ENCODE peak calls at places on chromosomes 16 and 17, in five cellular contexts. One of them, this sample, is unnamed.

GRCh38 chr17:17883801-17884200 is 47.0 kb upstream of the SREBF1 start:
- DNase-seq in ovary: no peak
- DNase-seq in transverse colon: no peak
- DNase-seq in K562: no peak
- DNase-seq in prostate gland: no peak
- DNase-seq in this sample: no peak

GRCh38 chr17:14790518-14790917 is 474.6 kb downstream of the PMP22 start:
- DNase-seq in ovary: no peak
- DNase-seq in transverse colon: no peak
- DNase-seq in K562: no peak
- DNase-seq in prostate gland: no peak
- DNase-seq in this sample: no peak

GRCh38 chr16:62363451-62363850 is 327.2 kb upstream of the CDH8 start:
- DNase-seq in ovary: no peak
- DNase-seq in transverse colon: no peak
- DNase-seq in K562: no peak
- DNase-seq in prostate gland: no peak
- DNase-seq in this sample: no peak

GRCh38 chr17:71098071-71098470 is 928.7 kb downstream of the KCNJ2 start:
- DNase-seq in ovary: no peak
- DNase-seq in transverse colon: no peak
- DNase-seq in K562: no peak
- DNase-seq in prostate gland: no peak
- DNase-seq in this sample: no peak

GRCh38 chr17:63435681-63436522 is 10.2 kb downstream of the CYB561 start:
- DNase-seq in ovary: no peak
- DNase-seq in transverse colon: peak
- DNase-seq in K562: peak
- DNase-seq in prostate gland: peak
- DNase-seq in this sample: peak

GRCh38 chr17:6700948-6701307 is 12.2 kb downstream of the SLC13A5 start:
- DNase-seq in ovary: no peak
- DNase-seq in transverse colon: no peak
- DNase-seq in K562: no peak
- DNase-seq in prostate gland: no peak
- DNase-seq in this sample: no peak

GRCh38 chr16:47460301-47460754 is 535 bp downstream of the ITFG1 start:
- DNase-seq in ovary: no peak
- DNase-seq in transverse colon: no peak
- DNase-seq in K562: no peak
- DNase-seq in prostate gland: no peak
- DNase-seq in this sample: peak

GRCh38 chr17:802901-803881 is 21.0 kb downstream of the MRM3 start:
- DNase-seq in ovary: no peak
- DNase-seq in transverse colon: no peak
- DNase-seq in K562: no peak
- DNase-seq in prostate gland: no peak
- DNase-seq in this sample: peak

GRCh38 chr16:20377181-20377580 is 24.7 kb upstream of the UMOD start:
- DNase-seq in ovary: no peak
- DNase-seq in transverse colon: no peak
- DNase-seq in K562: no peak
- DNase-seq in prostate gland: no peak
- DNase-seq in this sample: no peak

GRCh38 chr17:29587591-29587990 is 1.9 kb downstream of the GIT1 start:
- DNase-seq in ovary: no peak
- DNase-seq in transverse colon: no peak
- DNase-seq in K562: no peak
- DNase-seq in prostate gland: no peak
- DNase-seq in this sample: no peak

GRCh38 chr16:67847064-67847861 is at the start of gene CENPT:
- DNase-seq in ovary: no peak
- DNase-seq in transverse colon: peak
- DNase-seq in K562: peak
- DNase-seq in prostate gland: peak
- DNase-seq in this sample: peak

GRCh38 chr17:67059372-67059771 is 15.0 kb downstream of the CACNG1 start:
- DNase-seq in ovary: no peak
- DNase-seq in transverse colon: no peak
- DNase-seq in K562: no peak
- DNase-seq in prostate gland: no peak
- DNase-seq in this sample: no peak

GRCh38 chr16:66036775-66037715 is 329.4 kb upstream of the CDH5 start:
- DNase-seq in ovary: no peak
- DNase-seq in transverse colon: no peak
- DNase-seq in K562: no peak
- DNase-seq in prostate gland: peak
- DNase-seq in this sample: peak

GRCh38 chr16:84423416-84423837 is 55.1 kb downstream of the ATP2C2 start:
- DNase-seq in ovary: no peak
- DNase-seq in transverse colon: no peak
- DNase-seq in K562: peak
- DNase-seq in prostate gland: no peak
- DNase-seq in this sample: no peak

GRCh38 chr17:21029032-21029431 is 13.8 kb downstream of the USP22 start:
- DNase-seq in ovary: no peak
- DNase-seq in transverse colon: no peak
- DNase-seq in K562: no peak
- DNase-seq in prostate gland: no peak
- DNase-seq in this sample: peak

GRCh38 chr16:5867250-5867649 is 769.7 kb upstream of the EEF2KMT start:
- DNase-seq in ovary: no peak
- DNase-seq in transverse colon: no peak
- DNase-seq in K562: no peak
- DNase-seq in prostate gland: no peak
- DNase-seq in this sample: no peak

GRCh38 chr16:1046271-1046955 is 26.1 kb upstream of the SSTR5 start:
- DNase-seq in ovary: no peak
- DNase-seq in transverse colon: no peak
- DNase-seq in K562: no peak
- DNase-seq in prostate gland: no peak
- DNase-seq in this sample: no peak

GRCh38 chr17:8223356-8224063 is 13.1 kb upstream of the AURKB start:
- DNase-seq in ovary: peak
- DNase-seq in transverse colon: peak
- DNase-seq in K562: peak
- DNase-seq in prostate gland: peak
- DNase-seq in this sample: peak
- TF ChIP-seq CTCF in ovary: no peak
- TF ChIP-seq CTCF in transverse colon: no peak
- TF ChIP-seq CTCF in K562: peak
- TF ChIP-seq CTCF in prostate gland: peak
- TF ChIP-seq CTCF in this sample: no peak

GRCh38 chr16:53434436-53435065 is at the start of gene RBL2:
- DNase-seq in ovary: peak
- DNase-seq in transverse colon: peak
- DNase-seq in K562: peak
- DNase-seq in prostate gland: peak
- DNase-seq in this sample: peak
- TF ChIP-seq POLR2A in ovary: peak
- TF ChIP-seq POLR2A in transverse colon: peak
- TF ChIP-seq POLR2A in K562: peak
- TF ChIP-seq POLR2A in prostate gland: peak
- TF ChIP-seq POLR2A in this sample: peak

GRCh38 chr17:68260051-68260762 is 12.4 kb downstream of the AMZ2 start:
- DNase-seq in ovary: no peak
- DNase-seq in transverse colon: no peak
- DNase-seq in K562: no peak
- DNase-seq in prostate gland: no peak
- DNase-seq in this sample: no peak
- H3K27ac ChIP-seq in ovary: no peak
- H3K27ac ChIP-seq in transverse colon: peak
- H3K27ac ChIP-seq in K562: no peak
- H3K27ac ChIP-seq in prostate gland: no peak
- H3K27ac ChIP-seq in this sample: no peak

DNA sequence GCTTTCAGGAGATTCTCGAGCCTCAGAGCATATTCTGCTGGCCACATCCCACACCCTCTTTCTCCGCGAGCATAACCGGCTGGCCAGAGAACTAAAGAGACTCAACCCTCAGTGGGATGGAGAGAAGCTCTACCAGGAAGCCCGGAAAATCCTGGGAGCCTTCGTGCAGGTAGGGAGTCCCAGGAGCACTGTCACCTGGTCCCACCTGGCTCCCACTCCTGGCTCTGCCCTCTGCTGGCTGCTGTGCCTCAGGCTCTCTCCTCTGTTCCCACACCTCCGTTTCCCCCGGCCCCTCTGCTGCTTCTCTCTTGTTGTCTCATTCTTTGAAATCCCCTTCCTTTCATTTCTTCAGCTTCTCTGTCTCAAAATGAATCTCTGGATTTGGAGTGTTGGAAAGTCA is 16.4 kb downstream of the LPO start:
- DNase-seq in ovary: no peak
- DNase-seq in transverse colon: no peak
- DNase-seq in K562: no peak
- DNase-seq in prostate gland: no peak
- DNase-seq in this sample: no peak
- TF ChIP-seq CTCF in ovary: no peak
- TF ChIP-seq CTCF in transverse colon: no peak
- TF ChIP-seq CTCF in K562: peak
- TF ChIP-seq CTCF in prostate gland: no peak
- TF ChIP-seq CTCF in this sample: peak

GRCh38 chr17:42531455-42532354 is 4.3 kb upstream of the NAGLU start:
- DNase-seq in ovary: no peak
- DNase-seq in transverse colon: peak
- DNase-seq in K562: peak
- DNase-seq in prostate gland: no peak
- DNase-seq in this sample: peak
- TF ChIP-seq POLR2A in ovary: no peak
- TF ChIP-seq POLR2A in transverse colon: no peak
- TF ChIP-seq POLR2A in K562: no peak
- TF ChIP-seq POLR2A in prostate gland: peak
- TF ChIP-seq POLR2A in this sample: no peak

GRCh38 chr16:70432800-70433455 is 6.0 kb downstream of the ST3GAL2 start:
- DNase-seq in ovary: no peak
- DNase-seq in transverse colon: peak
- DNase-seq in K562: peak
- DNase-seq in prostate gland: no peak
- DNase-seq in this sample: peak

GRCh38 chr16:70429888-70430666 is 8.8 kb downstream of the ST3GAL2 start:
- DNase-seq in ovary: no peak
- DNase-seq in transverse colon: no peak
- DNase-seq in K562: peak
- DNase-seq in prostate gland: no peak
- DNase-seq in this sample: no peak

GRCh38 chr16:70430667-70431536 is 8.0 kb downstream of the ST3GAL2 start:
- DNase-seq in ovary: no peak
- DNase-seq in transverse colon: peak
- DNase-seq in K562: peak
- DNase-seq in prostate gland: no peak
- DNase-seq in this sample: peak

GRCh38 chr16:70433456-70434103 is 5.3 kb downstream of the ST3GAL2 start:
- DNase-seq in ovary: no peak
- DNase-seq in transverse colon: peak
- DNase-seq in K562: peak
- DNase-seq in prostate gland: no peak
- DNase-seq in this sample: peak

GRCh38 chr16:70432304-70432799 is 6.5 kb downstream of the ST3GAL2 start:
- DNase-seq in ovary: no peak
- DNase-seq in transverse colon: no peak
- DNase-seq in K562: peak
- DNase-seq in prostate gland: no peak
- DNase-seq in this sample: no peak
- H3K27ac ChIP-seq in ovary: no peak
- H3K27ac ChIP-seq in transverse colon: peak
- H3K27ac ChIP-seq in K562: peak
- H3K27ac ChIP-seq in prostate gland: no peak
- H3K27ac ChIP-seq in this sample: no peak

GRCh38 chr16:77336637-77337036 is 98.2 kb downstream of the ADAMTS18 start:
- DNase-seq in ovary: no peak
- DNase-seq in transverse colon: no peak
- DNase-seq in K562: no peak
- DNase-seq in prostate gland: no peak
- DNase-seq in this sample: no peak

GRCh38 chr16:77330332-77331043 is 104.3 kb downstream of the ADAMTS18 start:
- DNase-seq in ovary: no peak
- DNase-seq in transverse colon: no peak
- DNase-seq in K562: no peak
- DNase-seq in prostate gland: no peak
- DNase-seq in this sample: no peak

GRCh38 chr16:77331802-77332586 is 102.8 kb downstream of the ADAMTS18 start:
- DNase-seq in ovary: no peak
- DNase-seq in transverse colon: no peak
- DNase-seq in K562: no peak
- DNase-seq in prostate gland: no peak
- DNase-seq in this sample: no peak

GRCh38 chr16:77335652-77336234 is 99.1 kb downstream of the ADAMTS18 start:
- DNase-seq in ovary: no peak
- DNase-seq in transverse colon: no peak
- DNase-seq in K562: no peak
- DNase-seq in prostate gland: no peak
- DNase-seq in this sample: no peak

GRCh38 chr16:77332792-77333191 is 102.0 kb downstream of the ADAMTS18 start:
- DNase-seq in ovary: no peak
- DNase-seq in transverse colon: no peak
- DNase-seq in K562: no peak
- DNase-seq in prostate gland: no peak
- DNase-seq in this sample: no peak
- TF ChIP-seq CTCF in ovary: no peak
- TF ChIP-seq CTCF in transverse colon: no peak
- TF ChIP-seq CTCF in K562: no peak
- TF ChIP-seq CTCF in prostate gland: no peak
- TF ChIP-seq CTCF in this sample: no peak

DNA sequence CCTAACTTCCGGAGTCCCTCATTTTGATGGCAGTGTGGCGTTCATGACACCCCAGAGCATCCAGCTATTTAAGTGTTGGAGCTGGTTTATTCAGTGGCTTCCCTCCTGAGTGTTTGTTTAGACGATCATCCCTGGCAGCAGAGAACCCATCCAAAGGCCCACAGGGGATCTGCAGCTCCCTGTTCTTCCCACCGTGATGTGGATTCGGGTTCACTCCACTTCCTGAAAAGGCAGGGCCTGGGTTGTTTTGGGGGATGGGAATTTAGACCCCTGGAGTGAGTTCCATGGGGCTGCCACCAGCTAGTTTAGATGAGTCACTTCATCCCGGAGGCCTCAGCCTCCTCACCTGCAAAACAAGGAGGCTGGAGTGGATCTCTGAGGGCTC is 2.3 kb downstream of the KSR1 start:
- DNase-seq in ovary: no peak
- DNase-seq in transverse colon: no peak
- DNase-seq in K562: no peak
- DNase-seq in prostate gland: no peak
- DNase-seq in this sample: no peak
- TF ChIP-seq POLR2A in ovary: no peak
- TF ChIP-seq POLR2A in transverse colon: no peak
- TF ChIP-seq POLR2A in K562: no peak
- TF ChIP-seq POLR2A in prostate gland: no peak
- TF ChIP-seq POLR2A in this sample: no peak

This sample was measured in body of pancreas.